ENCODE peak calls at places on chromosomes 6 and 20, in six cellular contexts. Q is mesothelial cell of epicardium, T is small intestine, O is GM23248, C is cardiac fibroblast, R is prostate gland. E is an unnamed sample.

GRCh38 chr20:50427740-50428462 is 82.3 kb upstream of the PTPN1 start:
- DNase-seq in Q (no peak), T (no peak), O (peak; percentile 37), C (peak; percentile 72), R (peak; percentile 85), E (no peak)

GRCh38 chr6:117494694-117495318 is 12.3 kb downstream of the DCBLD1 start:
- DNase-seq in Q (no peak), T (no peak), O (no peak), C (peak; percentile 22), R (no peak), E (no peak)

GRCh38 chr6:37524025-37524647 is 24.4 kb upstream of the CCDC167 start:
- DNase-seq in Q (no peak), T (no peak), O (peak; percentile 49), C (no peak), R (no peak), E (no peak)

GRCh38 chr6:27592107-27592480 is 119.2 kb upstream of the ZNF184 start:
- DNase-seq in Q (no peak), T (no peak), O (no peak), C (no peak), R (no peak), E (no peak)

GRCh38 chr6:56729719-56730118 is 87.0 kb upstream of the DST start:
- DNase-seq in Q (no peak), T (no peak), O (peak; percentile 93), C (peak; percentile 36), R (no peak), E (no peak)

GRCh38 chr6:2862712-2863174 is 21.1 kb upstream of the SERPINB1 start:
- DNase-seq in Q (no peak), T (no peak), O (no peak), C (no peak), R (no peak), E (no peak)

GRCh38 chr6:118344014-118344670 is 204.0 kb upstream of the PLN start:
- DNase-seq in Q (no peak), T (no peak), O (no peak), C (no peak), R (no peak), E (no peak)

GRCh38 chr6:106901062-106901461 is 73.5 kb downstream of the CD24 start:
- DNase-seq in Q (no peak), T (no peak), O (no peak), C (no peak), R (no peak), E (no peak)

GRCh38 chr6:141484726-141485125 is 648.0 kb upstream of the GJE1 start:
- DNase-seq in Q (no peak), T (peak; percentile 13), O (no peak), C (peak; percentile 42), R (no peak), E (no peak)

GRCh38 chr6:124190256-124190655 is 386.6 kb downstream of the NKAIN2 start:
- DNase-seq in Q (no peak), T (no peak), O (no peak), C (no peak), R (no peak), E (no peak)

GRCh38 chr6:154370545-154370944 is 13.9 kb upstream of the IPCEF1 start:
- DNase-seq in Q (no peak), T (peak; percentile 49), O (peak; percentile 57), C (peak; percentile 55), R (no peak), E (no peak)

GRCh38 chr6:42937548-42938427 is 8.5 kb downstream of the CNPY3 start:
- DNase-seq in Q (no peak), T (no peak), O (peak; percentile 19), C (no peak), R (no peak), E (no peak)

GRCh38 chr6:137823826-137824501 is 43.1 kb upstream of the TNFAIP3 start:
- DNase-seq in Q (no peak), T (peak; percentile 52), O (peak; percentile 82), C (peak; percentile 93), R (no peak), E (no peak)

GRCh38 chr6:31697555-31697954 is 5.6 kb downstream of the ABHD16A start:
- DNase-seq in Q (no peak), T (no peak), O (no peak), C (no peak), R (no peak), E (no peak)

GRCh38 chr20:47258745-47259695 is 97.5 kb downstream of the ZMYND8 start:
- DNase-seq in Q (no peak), T (no peak), O (peak; percentile 48), C (peak; percentile 82), R (no peak), E (peak; percentile 33)

GRCh38 chr6:98839788-98840361 is 5.5 kb downstream of the POU3F2 start:
- DNase-seq in Q (no peak), T (no peak), O (no peak), C (peak; percentile 15), R (no peak), E (no peak)

GRCh38 chr6:157791461-157791860 is 31.6 kb upstream of the SNX9 start:
- DNase-seq in Q (no peak), T (no peak), O (no peak), C (no peak), R (no peak), E (no peak)

GRCh38 chr20:48823960-48824497 is 3.8 kb downstream of the PREX1 start:
- DNase-seq in Q (no peak), T (no peak), O (peak; percentile 91), C (peak; percentile 33), R (no peak), E (peak; percentile 50)

GRCh38 chr6:166826264-166826663 is 130.1 kb downstream of the RNASET2 start:
- DNase-seq in Q (no peak), T (no peak), O (no peak), C (no peak), R (no peak), E (no peak)

GRCh38 chr20:63151554-63152321 is 64.2 kb downstream of the YTHDF1 start:
- DNase-seq in Q (no peak), T (no peak), O (peak; percentile 45), C (peak; percentile 39), R (no peak), E (no peak)

GRCh38 chr6:96089173-96089572 is 73.4 kb downstream of the FUT9 start:
- DNase-seq in Q (no peak), T (no peak), O (no peak), C (no peak), R (no peak), E (no peak)

GRCh38 chr20:23142162-23143050 is 56.3 kb upstream of the CD93 start:
- DNase-seq in Q (no peak), T (no peak), O (no peak), C (no peak), R (no peak), E (peak; percentile 43)

GRCh38 chr6:7544597-7544996 is 3.1 kb downstream of the DSP start:
- DNase-seq in Q (no peak), T (no peak), O (no peak), C (no peak), R (no peak), E (no peak)

GRCh38 chr6:159455700-159456274 is 237.3 kb downstream of the SOD2 start:
- DNase-seq in Q (no peak), T (no peak), O (no peak), C (no peak), R (no peak), E (no peak)

GRCh38 chr6:125597411-125598253 is 151.8 kb upstream of the HEY2 start:
- DNase-seq in Q (no peak), T (no peak), O (peak; percentile 22), C (peak; percentile 11), R (no peak), E (no peak)

GRCh38 chr6:44253307-44254101 is 3.8 kb downstream of the SLC35B2 start:
- DNase-seq in Q (no peak), T (peak; percentile 62), O (peak; percentile 58), C (peak; percentile 39), R (no peak), E (no peak)

GRCh38 chr20:63222541-63222940 is 6.6 kb upstream of the YTHDF1 start:
- DNase-seq in Q (no peak), T (no peak), O (no peak), C (no peak), R (no peak), E (no peak)

GRCh38 chr20:14775778-14776177 is 438.4 kb upstream of the FLRT3 start:
- DNase-seq in Q (no peak), T (peak; percentile 52), O (peak; percentile 93), C (peak; percentile 19), R (peak; percentile 94), E (no peak)

GRCh38 chr6:15615837-15616236 is 47.0 kb downstream of the DTNBP1 start:
- DNase-seq in Q (no peak), T (peak; percentile 82), O (no peak), C (no peak), R (no peak), E (no peak)

GRCh38 chr20:36205026-36205425 is 31.3 kb upstream of the AAR2 start:
- DNase-seq in Q (no peak), T (no peak), O (no peak), C (peak; percentile 5), R (no peak), E (no peak)

GRCh38 chr20:14997791-14998190 is 660.4 kb upstream of the FLRT3 start:
- DNase-seq in Q (no peak), T (no peak), O (peak; percentile 84), C (peak; percentile 48), R (no peak), E (no peak)

GRCh38 chr20:21265457-21266190 is 37.5 kb upstream of the XRN2 start:
- DNase-seq in Q (no peak), T (no peak), O (no peak), C (no peak), R (no peak), E (no peak)